ENCODE peak calls at places on chromosomes 5 and 9, in six cellular contexts. W is A549, L is spleen, U is lower lobe of right lung, Y is neural crest cell, X is cardiac muscle cell. K is an unnamed sample.
A peak's percentile ranks its signal among the peaks of the same experiment; 100 is the strongest.

GRCh38 chr5:60842859-60843692 is 993 bp downstream of the ELOVL7 start:
- DNase-seq in W (peak; percentile 13), L (no peak), U (no peak), Y (peak; percentile 1), X (peak; percentile 15), K (peak; percentile 26)

GRCh38 chr9:95087659-95088242 is 229.8 kb downstream of the FANCC start:
- DNase-seq in W (peak; percentile 42), L (peak; percentile 55), U (peak; percentile 69), Y (no peak), X (no peak), K (peak; percentile 50)

GRCh38 chr5:36944607-36945225 is 68.1 kb downstream of the NIPBL start:
- DNase-seq in W (no peak), L (no peak), U (no peak), Y (no peak), X (peak; percentile 58), K (no peak)

GRCh38 chr9:35996358-35996970 is 38.5 kb upstream of the OR2S2 start:
- DNase-seq in W (no peak), L (no peak), U (no peak), Y (no peak), X (peak; percentile 36), K (no peak)

GRCh38 chr9:72586388-72587160 is 65.2 kb downstream of the TMC1 start:
- DNase-seq in W (peak; percentile 51), L (no peak), U (no peak), Y (no peak), X (no peak), K (peak; percentile 32)

GRCh38 chr5:172379481-172379880 is 74.8 kb downstream of the SH3PXD2B start:
- DNase-seq in W (no peak), L (no peak), U (no peak), Y (no peak), X (no peak), K (no peak)

GRCh38 chr5:93791520-93791972 is 50.1 kb upstream of the POU5F2 start:
- DNase-seq in W (no peak), L (no peak), U (no peak), Y (no peak), X (no peak), K (no peak)

GRCh38 chr5:33102551-33102950 is 338.2 kb upstream of the TARS1 start:
- DNase-seq in W (no peak), L (no peak), U (no peak), Y (no peak), X (no peak), K (no peak)

GRCh38 chr5:138542120-138542955 is 698 bp downstream of the ETF1 start:
- DNase-seq in W (no peak), L (no peak), U (no peak), Y (no peak), X (no peak), K (peak; percentile 13)

GRCh38 chr9:469672-470040 is 255.0 kb downstream of the DOCK8 start:
- DNase-seq in W (no peak), L (peak; percentile 88), U (peak; percentile 57), Y (no peak), X (no peak), K (no peak)

GRCh38 chr5:36683821-36684434 is 77.5 kb downstream of the SLC1A3 start:
- DNase-seq in W (no peak), L (no peak), U (peak; percentile 59), Y (no peak), X (no peak), K (no peak)

GRCh38 chr5:165202144-165202910 is 1696.9 kb downstream of the MAT2B start:
- DNase-seq in W (no peak), L (no peak), U (no peak), Y (no peak), X (no peak), K (no peak)

GRCh38 chr5:55855509-55855908 is 4.4 kb downstream of the IL31RA start:
- DNase-seq in W (no peak), L (no peak), U (no peak), Y (no peak), X (no peak), K (no peak)

GRCh38 chr5:180026320-180026719 is 45.2 kb downstream of the RNF130 start:
- DNase-seq in W (no peak), L (no peak), U (no peak), Y (no peak), X (peak; percentile 56), K (peak; percentile 16)

GRCh38 chr5:71830626-71831539 is 111.8 kb downstream of the CARTPT start:
- DNase-seq in W (no peak), L (no peak), U (peak; percentile 59), Y (no peak), X (peak; percentile 76), K (peak; percentile 51)

GRCh38 chr9:124205686-124206352 is 51.9 kb upstream of the NEK6 start:
- DNase-seq in W (no peak), L (no peak), U (no peak), Y (no peak), X (no peak), K (no peak)

GRCh38 chr5:143569213-143569663 is 165.8 kb upstream of the NR3C1 start:
- DNase-seq in W (no peak), L (no peak), U (no peak), Y (no peak), X (no peak), K (no peak)

GRCh38 chr5:81800797-81801196 is 49.9 kb upstream of the SSBP2 start:
- DNase-seq in W (no peak), L (no peak), U (no peak), Y (no peak), X (no peak), K (peak; percentile 56)

GRCh38 chr5:624951-625230 is 12.8 kb downstream of the CEP72 start:
- DNase-seq in W (no peak), L (peak; percentile 73), U (peak; percentile 28), Y (no peak), X (no peak), K (no peak)

GRCh38 chr9:126388964-126389363 is 62.3 kb downstream of the MVB12B start:
- DNase-seq in W (no peak), L (no peak), U (no peak), Y (no peak), X (no peak), K (no peak)

GRCh38 chr9:126384926-126385325 is 58.3 kb downstream of the MVB12B start:
- DNase-seq in W (no peak), L (no peak), U (no peak), Y (no peak), X (no peak), K (no peak)

GRCh38 chr9:126386814-126387213 is 60.2 kb downstream of the MVB12B start:
- DNase-seq in W (no peak), L (no peak), U (no peak), Y (no peak), X (no peak), K (no peak)

GRCh38 chr9:126383395-126384104 is 56.9 kb downstream of the MVB12B start:
- DNase-seq in W (no peak), L (no peak), U (no peak), Y (no peak), X (no peak), K (no peak)

DNA sequence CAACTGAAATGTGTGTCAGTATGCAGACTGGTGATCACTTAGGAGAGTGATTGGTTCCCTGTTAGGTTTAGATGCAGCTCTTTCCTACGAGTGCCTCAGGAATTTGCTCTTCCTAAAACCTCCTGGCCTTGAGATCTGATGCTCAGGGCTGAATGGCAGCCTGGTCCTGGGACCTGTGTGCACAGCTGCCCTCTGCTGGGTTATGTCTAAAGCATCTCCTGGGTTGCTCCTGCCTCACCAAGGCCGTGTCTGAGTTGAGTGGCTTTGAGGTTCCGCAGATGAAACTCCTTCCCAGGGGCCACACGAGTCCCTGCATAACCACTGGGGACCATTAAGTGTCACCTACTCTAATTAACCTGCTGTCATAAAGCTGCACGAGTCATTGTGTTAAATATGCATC is 59.5 kb downstream of the MVB12B start:
- DNase-seq in W (no peak), L (no peak), U (no peak), Y (no peak), X (peak; percentile 34), K (no peak)
- TF ChIP-seq CTCF in W (peak; percentile 18), L (no peak), U (no peak), Y (peak; percentile 49), X (peak; percentile 26), K (no peak)

GRCh38 chr5:42894057-42894456 is 82.4 kb upstream of the SELENOP start:
- DNase-seq in W (no peak), L (no peak), U (no peak), Y (no peak), X (no peak), K (no peak)
- TF ChIP-seq CTCF in W (no peak), L (no peak), U (peak; percentile 21), Y (peak; percentile 21), X (peak; percentile 47), K (no peak)

DNA sequence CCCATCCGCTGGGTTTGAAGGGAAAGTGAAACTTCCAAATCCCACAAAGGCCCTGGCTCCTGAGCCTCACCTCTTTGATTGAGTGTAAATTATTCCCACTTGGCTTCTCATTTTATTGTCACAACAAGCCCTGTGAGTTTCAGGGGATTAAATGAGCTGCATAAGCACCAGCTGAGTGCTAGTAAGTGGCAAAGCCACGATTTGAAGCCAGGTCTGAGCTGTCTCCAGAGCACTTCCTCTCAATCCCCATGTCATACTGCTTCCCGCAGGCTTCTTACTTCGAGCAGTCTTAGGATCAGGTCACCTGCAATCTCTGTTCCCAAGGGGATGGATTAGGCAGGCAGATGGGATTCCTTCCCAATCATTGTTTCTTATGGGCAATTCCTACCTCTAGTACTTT is 18.0 kb downstream of the RPS14 start:
- DNase-seq in W (no peak), L (no peak), U (no peak), Y (no peak), X (no peak), K (no peak)
- TF ChIP-seq CTCF in W (no peak), L (no peak), U (no peak), Y (no peak), X (no peak), K (no peak)

GRCh38 chr9:9912459-9912858 is 700.3 kb downstream of the PTPRD start:
- DNase-seq in W (no peak), L (no peak), U (no peak), Y (no peak), X (peak; percentile 5), K (no peak)
- TF ChIP-seq CTCF in W (no peak), L (no peak), U (no peak), Y (peak; percentile 64), X (no peak), K (peak; percentile 12)

DNA sequence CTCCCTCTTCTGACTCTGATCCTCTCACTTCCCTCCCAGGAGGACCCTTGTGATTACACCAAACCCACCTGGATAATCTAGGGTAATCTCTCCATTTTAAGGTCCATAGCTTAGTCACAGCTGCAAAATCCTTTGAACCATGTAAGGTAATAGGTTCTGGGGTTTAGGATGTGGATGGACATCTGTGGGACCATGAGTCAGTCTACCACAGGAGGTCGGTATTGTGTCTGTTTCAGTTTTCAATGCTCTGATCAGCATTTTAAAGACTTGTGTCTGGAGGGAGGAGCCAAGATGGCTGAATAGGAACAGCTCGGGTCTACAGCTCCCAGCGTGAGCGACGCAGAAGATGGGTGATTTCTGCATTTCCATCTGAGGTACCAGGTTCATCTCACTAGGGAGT is 112.6 kb downstream of the CAVIN4 start:
- DNase-seq in W (no peak), L (no peak), U (no peak), Y (no peak), X (no peak), K (no peak)
- TF ChIP-seq CTCF in W (no peak), L (no peak), U (no peak), Y (no peak), X (no peak), K (no peak)

K was measured in Calu3.